ENCODE peak calls at places on chromosome 4, in five cellular contexts. W is fibroblast of the aortic adventitia, Y is IMR-90, Z is lower leg skin, U is astrocyte of the spinal cord. O is an unnamed sample.
A peak's percentile ranks its signal among the peaks of the same experiment; 100 is the strongest.

GRCh38 chr4:18568600-18568999 is 547.0 kb upstream of the LCORL start:
- DNase-seq in Y (no peak), Z (no peak), W (peak; percentile 6), U (no peak), O (no peak)

GRCh38 chr4:41638806-41639205 is 100.8 kb downstream of the LIMCH1 start:
- DNase-seq in Y (no peak), Z (no peak), U (no peak), W (no peak), O (no peak)

GRCh38 chr4:56906534-56906933 is 1.2 kb upstream of the REST start:
- DNase-seq in Z (no peak), U (no peak), W (peak; percentile 6), Y (no peak), O (no peak)

GRCh38 chr4:23930750-23931488 is 41.1 kb upstream of the PPARGC1A start:
- DNase-seq in U (no peak), Y (no peak), W (no peak), Z (peak; percentile 82), O (no peak)

GRCh38 chr4:40254961-40255721 is 58.3 kb downstream of the RHOH start:
- DNase-seq in Y (peak; percentile 48), W (peak; percentile 36), Z (no peak), U (peak; percentile 75), O (peak; percentile 64)

GRCh38 chr4:43456383-43456782 is 563.9 kb downstream of the GRXCR1 start:
- DNase-seq in W (peak; percentile 81), U (peak; percentile 78), Z (no peak), Y (peak; percentile 81), O (peak; percentile 23)

GRCh38 chr4:27350161-27350560 is 489.5 kb downstream of the STIM2 start:
- DNase-seq in Z (no peak), U (peak; percentile 37), Y (no peak), W (peak; percentile 52), O (peak; percentile 51)

GRCh38 chr4:152118108-152118507 is 357.3 kb upstream of the GATB start:
- DNase-seq in Z (no peak), W (no peak), Y (no peak), U (no peak), O (no peak)

GRCh38 chr4:7158991-7159390 is 33.3 kb upstream of the SORCS2 start:
- DNase-seq in U (no peak), Z (no peak), W (no peak), Y (no peak), O (no peak)

GRCh38 chr4:6497796-6498195 is 25.4 kb upstream of the PPP2R2C start:
- DNase-seq in U (no peak), Y (no peak), W (no peak), Z (no peak), O (no peak)

GRCh38 chr4:123398151-123398802 is 1.7 kb downstream of the SPRY1 start:
- DNase-seq in U (peak; percentile 64), W (peak; percentile 57), Z (no peak), Y (peak; percentile 62), O (peak; percentile 61)

GRCh38 chr4:189202182-189202868 is 738.3 kb upstream of the FRG1 start:
- DNase-seq in U (peak; percentile 63), W (peak; percentile 16), Y (peak; percentile 92), Z (peak; percentile 38), O (peak; percentile 64)

GRCh38 chr4:77240469-77241066 is 83.6 kb downstream of the CCNG2 start:
- DNase-seq in Y (peak; percentile 49), U (peak; percentile 53), Z (peak; percentile 32), W (peak; percentile 64), O (peak; percentile 70)

GRCh38 chr4:48228887-48229462 is 40.7 kb downstream of the TEC start:
- DNase-seq in Y (peak; percentile 1), U (no peak), Z (no peak), W (no peak), O (no peak)

GRCh38 chr4:111519683-111520082 is 625.6 kb upstream of the FAM241A start:
- DNase-seq in Z (no peak), W (no peak), U (no peak), Y (no peak), O (no peak)

GRCh38 chr4:116632269-116632668 is 453.1 kb downstream of the TRAM1L1 start:
- DNase-seq in Z (no peak), Y (no peak), U (no peak), W (no peak), O (no peak)

GRCh38 chr4:158670975-158671664 is 567 bp downstream of the C4orf46 start:
- DNase-seq in Z (peak; percentile 61), Y (peak; percentile 76), U (peak; percentile 82), W (peak; percentile 96), O (peak; percentile 49)

GRCh38 chr4:124334119-124334518 is 378.4 kb downstream of the ANKRD50 start:
- DNase-seq in Y (peak; percentile 89), Z (peak; percentile 39), U (peak; percentile 90), W (peak; percentile 91), O (peak; percentile 62)

GRCh38 chr4:17981063-17981462 is 40.5 kb downstream of the LCORL start:
- DNase-seq in W (peak; percentile 12), Y (peak; percentile 30), Z (no peak), U (no peak), O (no peak)

GRCh38 chr4:46354863-46355262 is 35.1 kb downstream of the GABRA2 start:
- DNase-seq in U (no peak), Y (no peak), W (no peak), Z (no peak), O (no peak)

GRCh38 chr4:48779095-48779997 is 733 bp downstream of the FRYL start:
- DNase-seq in U (peak; percentile 71), Z (peak; percentile 47), W (peak; percentile 44), Y (peak; percentile 54), O (peak; percentile 58)

GRCh38 chr4:38696697-38697096 is 32.7 kb downstream of the KLF3 start:
- DNase-seq in Y (no peak), W (peak; percentile 57), Z (no peak), U (no peak), O (no peak)

GRCh38 chr4:27318740-27319139 is 458.1 kb downstream of the STIM2 start:
- DNase-seq in W (peak; percentile 69), U (peak; percentile 30), Y (peak; percentile 17), Z (no peak), O (peak; percentile 14)

GRCh38 chr4:162921178-162921785 is 245.4 kb downstream of the NAF1 start:
- DNase-seq in W (no peak), Z (no peak), Y (no peak), U (no peak), O (no peak)

GRCh38 chr4:15848191-15848842 is 70.2 kb downstream of the CD38 start:
- DNase-seq in Z (no peak), Y (no peak), U (peak; percentile 9), W (no peak), O (no peak)
- TF ChIP-seq CTCF in Z (no peak), Y (no peak), U (no peak), W (no peak), O (no peak)

GRCh38 chr4:185921583-185922555 is 109.9 kb upstream of the SORBS2 start:
- DNase-seq in Z (no peak), W (peak; percentile 27), Y (no peak), U (peak; percentile 44), O (no peak)

GRCh38 chr4:185919107-185919506 is 107.1 kb upstream of the SORBS2 start:
- DNase-seq in W (no peak), Y (no peak), U (no peak), Z (no peak), O (no peak)

GRCh38 chr4:185924458-185924857 is 112.5 kb upstream of the SORBS2 start:
- DNase-seq in U (no peak), W (no peak), Y (no peak), Z (no peak), O (no peak)

GRCh38 chr4:185920171-185920570 is 108.2 kb upstream of the SORBS2 start:
- DNase-seq in Z (no peak), W (no peak), Y (no peak), U (peak; percentile 47), O (peak; percentile 36)

GRCh38 chr4:185920691-185921260 is 108.8 kb upstream of the SORBS2 start:
- DNase-seq in U (no peak), Y (no peak), Z (no peak), W (no peak), O (no peak)
- TF ChIP-seq CTCF in U (no peak), Y (no peak), Z (no peak), W (no peak), O (no peak)

GRCh38 chr4:8260656-8261111 is 8.9 kb upstream of the HTRA3 start:
- DNase-seq in Z (no peak), U (peak; percentile 81), Y (peak; percentile 96), W (peak; percentile 70), O (no peak)
- TF ChIP-seq CTCF in Z (no peak), U (no peak), Y (no peak), W (no peak), O (no peak)

DNA sequence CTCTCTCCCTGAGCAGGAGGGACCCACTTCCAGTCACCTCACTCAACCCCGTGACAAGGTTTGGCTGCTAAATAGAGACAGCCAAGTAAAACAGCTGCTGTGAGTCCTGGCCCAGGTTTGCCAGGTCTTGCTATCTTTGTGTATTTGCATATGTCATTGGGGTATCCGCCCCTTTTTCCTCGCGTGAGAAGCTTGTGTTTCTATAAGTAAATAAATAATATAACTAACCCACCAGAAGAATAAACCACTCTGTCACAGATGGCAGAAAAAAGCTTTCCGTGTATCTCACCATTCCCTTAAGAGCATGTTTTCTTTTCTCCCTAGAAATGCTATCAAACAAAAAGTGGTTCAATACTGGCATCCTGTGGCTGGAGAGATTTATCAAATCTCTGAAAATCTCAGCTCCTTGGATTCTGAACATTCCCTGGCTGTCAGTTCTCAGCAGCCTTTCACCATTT is 66.8 kb downstream of the SLC7A11 start:
- DNase-seq in W (peak; percentile 85), Y (peak; percentile 61), Z (no peak), U (no peak), O (no peak)
- TF ChIP-seq CTCF in W (no peak), Y (peak; percentile 40), Z (no peak), U (no peak), O (no peak)

GRCh38 chr4:78311306-78311705 is 240.3 kb upstream of the ANXA3 start:
- DNase-seq in Y (no peak), U (no peak), Z (no peak), W (no peak), O (no peak)
- TF ChIP-seq CTCF in Y (no peak), U (no peak), Z (no peak), W (no peak), O (no peak)

O was measured in RWPE1.